ENCODE peak calls at places on chromosome 13, in four cellular contexts. H, P, I and G are unnamed samples.
A peak's percentile ranks its signal among the peaks of the same experiment; 100 is the strongest.

GRCh38 chr13:108528303-108528702 is 101.1 kb upstream of the MYO16 start:
- DNase-seq in H (no peak), P (no peak), I (no peak), G (no peak)

GRCh38 chr13:94620286-94620896 is 18.7 kb downstream of the GPR180 start:
- DNase-seq in H (no peak), P (peak; percentile 41), I (no peak), G (peak; percentile 5)

GRCh38 chr13:46749951-46750350 is 47.0 kb downstream of the ESD start:
- DNase-seq in H (no peak), P (peak; percentile 22), I (no peak), G (no peak)

GRCh38 chr13:110305949-110306339 is 1.0 kb downstream of the COL4A1 start:
- DNase-seq in H (no peak), P (no peak), I (no peak), G (no peak)

GRCh38 chr13:110262082-110262436 is 44.9 kb downstream of the COL4A1 start:
- DNase-seq in H (no peak), P (no peak), I (no peak), G (no peak)

GRCh38 chr13:75744127-75744526 is 108.0 kb downstream of the LMO7 start:
- DNase-seq in H (no peak), P (no peak), I (no peak), G (no peak)

GRCh38 chr13:113091211-113091771 is 14.3 kb upstream of the F7 start:
- DNase-seq in H (no peak), P (no peak), I (no peak), G (no peak)

GRCh38 chr13:26784704-26785639 is 24.4 kb upstream of the GPR12 start:
- DNase-seq in H (no peak), P (no peak), I (no peak), G (no peak)

GRCh38 chr13:34420975-34421719 is 520.9 kb upstream of the NBEA start:
- DNase-seq in H (no peak), P (no peak), I (no peak), G (no peak)

GRCh38 chr13:114151565-114152284 is 19.3 kb upstream of the RASA3 start:
- DNase-seq in H (peak; percentile 93), P (no peak), I (no peak), G (no peak)

GRCh38 chr13:30868806-30869470 is 37.1 kb upstream of the MEDAG start:
- DNase-seq in H (no peak), P (peak; percentile 45), I (no peak), G (no peak)

GRCh38 chr13:51243832-51244231 is 21.6 kb downstream of the FAM124A start:
- DNase-seq in H (no peak), P (no peak), I (no peak), G (no peak)

GRCh38 chr13:30241537-30241936 is 65.8 kb downstream of the KATNAL1 start:
- DNase-seq in H (no peak), P (no peak), I (no peak), G (no peak)

GRCh38 chr13:109191422-109191821 is 562.0 kb downstream of the MYO16 start:
- DNase-seq in H (no peak), P (no peak), I (peak; percentile 42), G (no peak)

GRCh38 chr13:51729853-51730553 is 74.0 kb downstream of the DHRS12 start:
- DNase-seq in H (no peak), P (peak; percentile 90), I (no peak), G (no peak)

GRCh38 chr13:110485604-110486003 is 75.9 kb downstream of the RAB20 start:
- DNase-seq in H (no peak), P (no peak), I (no peak), G (no peak)

GRCh38 chr13:66780814-66781213 is 449.3 kb downstream of the PCDH9 start:
- DNase-seq in H (no peak), P (peak; percentile 20), I (no peak), G (no peak)

GRCh38 chr13:79637086-79637763 is 156.3 kb downstream of the NDFIP2 start:
- DNase-seq in H (no peak), P (no peak), I (peak; percentile 74), G (no peak)

GRCh38 chr13:72062566-72062965 is 195.6 kb upstream of the DACH1 start:
- DNase-seq in H (peak; percentile 65), P (no peak), I (peak; percentile 9), G (no peak)

GRCh38 chr13:33686772-33687480 is 131.0 kb upstream of the RFC3 start:
- DNase-seq in H (no peak), P (no peak), I (no peak), G (no peak)

GRCh38 chr13:51237887-51238286 is 15.7 kb downstream of the FAM124A start:
- DNase-seq in H (no peak), P (no peak), I (no peak), G (no peak)

GRCh38 chr13:77865588-77865987 is 53.0 kb downstream of the EDNRB start:
- DNase-seq in H (no peak), P (no peak), I (no peak), G (no peak)

GRCh38 chr13:44281252-44282000 is 92.2 kb upstream of the SERP2 start:
- DNase-seq in H (no peak), P (no peak), I (no peak), G (no peak)

GRCh38 chr13:59126474-59126873 is 1037.3 kb downstream of the DIAPH3 start:
- DNase-seq in H (no peak), P (no peak), I (no peak), G (no peak)

GRCh38 chr13:113002206-113002821 is 33.3 kb downstream of the MCF2L start:
- DNase-seq in H (no peak), P (no peak), I (no peak), G (no peak)

GRCh38 chr13:73018336-73018735 is 40.5 kb upstream of the KLF5 start:
- DNase-seq in H (no peak), P (peak; percentile 50), I (no peak), G (no peak)

GRCh38 chr13:44768775-44769578 is 192.8 kb upstream of the TSC22D1 start:
- DNase-seq in H (no peak), P (peak; percentile 46), I (no peak), G (no peak)

GRCh38 chr13:113091891-113092775 is 13.5 kb upstream of the F7 start:
- DNase-seq in H (no peak), P (no peak), I (no peak), G (no peak)

GRCh38 chr13:109154546-109154945 is 525.1 kb downstream of the MYO16 start:
- DNase-seq in H (no peak), P (no peak), I (no peak), G (no peak)

GRCh38 chr13:73835138-73835721 is 299.0 kb downstream of the KLF12 start:
- DNase-seq in H (no peak), P (peak; percentile 56), I (no peak), G (no peak)

GRCh38 chr13:107767119-107767518 is 448.2 kb downstream of the LIG4 start:
- DNase-seq in H (no peak), P (no peak), I (no peak), G (no peak)

GRCh38 chr13:79680485-79680884 is 199.5 kb downstream of the NDFIP2 start:
- DNase-seq in H (no peak), P (no peak), I (no peak), G (no peak)

GRCh38 chr13:21616205-21616604 is 12.2 kb upstream of the MICU2 start:
- DNase-seq in H (no peak), P (no peak), I (no peak), G (no peak)

GRCh38 chr13:73991884-73992283 is 142.3 kb downstream of the KLF12 start:
- DNase-seq in H (no peak), P (no peak), I (no peak), G (no peak)

GRCh38 chr13:92260363-92260762 is 861.9 kb downstream of the GPC5 start:
- DNase-seq in H (no peak), P (no peak), I (no peak), G (no peak)

GRCh38 chr13:51136276-51136980 is 25.4 kb upstream of the C13orf42 start:
- DNase-seq in H (no peak), P (no peak), I (no peak), G (no peak)

GRCh38 chr13:110134801-110135200 is 172.2 kb downstream of the COL4A1 start:
- DNase-seq in H (no peak), P (no peak), I (no peak), G (no peak)

GRCh38 chr13:98743377-98743776 is 9.1 kb downstream of the SLC15A1 start:
- DNase-seq in H (no peak), P (no peak), I (no peak), G (no peak)

GRCh38 chr13:106098778-106099177 is 436.7 kb downstream of the EFNB2 start:
- DNase-seq in H (no peak), P (no peak), I (no peak), G (no peak)
- TF ChIP-seq CTCF in H (no peak), P (no peak), I (no peak), G (no peak)

GRCh38 chr13:84460989-84461388 is 578.7 kb upstream of the SLITRK1 start:
- DNase-seq in H (no peak), P (no peak), I (no peak), G (no peak)

GRCh38 chr13:84455143-84455905 is 573.0 kb upstream of the SLITRK1 start:
- DNase-seq in H (no peak), P (no peak), I (no peak), G (no peak)
- H3K27ac ChIP-seq in H (no peak overlapping the region), P (no peak overlapping the region), I (no peak overlapping the region), G (no peak overlapping the region)

DNA sequence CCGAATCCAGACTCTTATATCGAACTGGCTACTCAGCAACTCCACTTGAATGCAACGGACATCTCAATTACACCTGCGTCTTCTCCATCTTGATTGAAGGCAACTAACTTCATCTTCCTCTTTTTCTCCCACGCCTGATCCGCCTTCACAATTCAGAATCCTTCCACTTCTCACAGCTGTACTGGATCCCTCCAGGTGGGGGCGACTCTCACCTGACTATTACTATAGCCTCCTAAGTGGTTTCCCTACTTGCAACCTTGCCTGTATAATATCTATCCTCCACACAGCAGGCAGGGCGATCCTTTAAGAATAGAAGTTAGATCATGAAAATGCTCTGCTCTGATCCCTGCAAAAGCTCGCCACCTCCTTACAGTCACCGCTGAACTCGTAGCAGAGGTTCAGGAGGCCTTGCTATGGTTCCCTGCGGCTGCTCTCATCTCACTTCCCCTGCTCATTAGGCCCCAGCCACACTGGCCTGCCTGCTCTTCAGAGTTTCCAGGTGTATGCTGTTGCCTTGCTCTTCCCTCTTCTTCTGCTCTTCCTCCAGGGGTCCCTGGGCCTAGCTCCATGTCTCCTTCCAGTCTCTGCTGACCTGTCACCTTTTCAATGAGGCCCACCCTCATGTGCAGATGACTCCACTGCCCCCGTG is 31.9 kb downstream of the RFXAP start:
- DNase-seq in H (peak; percentile 29), P (no peak), I (no peak), G (no peak)
- TF ChIP-seq CTCF in H (peak; percentile 18), P (peak; percentile 28), I (no peak), G (no peak)

GRCh38 chr13:20125783-20126165 is 35.1 kb downstream of the GJA3 start:
- DNase-seq in H (no peak), P (no peak), I (no peak), G (no peak)

GRCh38 chr13:20127563-20128458 is 33.0 kb downstream of the GJA3 start:
- DNase-seq in H (peak; percentile 69), P (peak; percentile 16), I (peak; percentile 78), G (no peak)

GRCh38 chr13:20128459-20128927 is 32.4 kb downstream of the GJA3 start:
- DNase-seq in H (peak; percentile 33), P (no peak), I (no peak), G (no peak)

GRCh38 chr13:20126460-20127262 is 34.2 kb downstream of the GJA3 start:
- DNase-seq in H (no peak), P (no peak), I (peak; percentile 32), G (no peak)

DNA sequence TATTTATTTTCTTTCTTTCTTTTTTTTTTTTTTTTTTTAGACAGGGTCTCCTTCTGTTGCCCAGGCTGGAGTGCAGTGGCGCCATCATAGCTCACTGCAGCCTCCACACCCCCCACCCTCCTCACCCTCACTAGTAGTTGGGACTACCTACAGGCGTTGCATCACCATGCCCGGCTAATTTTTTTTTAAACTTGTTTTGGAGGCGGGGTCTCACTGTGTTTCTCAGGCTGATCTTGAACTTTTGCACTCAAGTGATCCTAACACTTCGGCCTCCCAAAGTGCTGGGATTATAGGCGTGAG is 33.6 kb downstream of the GJA3 start:
- DNase-seq in H (no peak), P (no peak), I (no peak), G (no peak)
- H3K27ac ChIP-seq in H (no peak overlapping the region), P (no peak overlapping the region), I (peak overlapping the region; percentile 97), G (no peak overlapping the region)